ENCODE peak calls at places on chromosomes 7 and 10, in eight cellular contexts. Y is AG08396, E is hepatocyte, T is astrocyte, Q is vagina, Z is fibroblast of the conjunctiva, S is NCI-H774, H is non-pigmented ciliary epithelial cell. O is an unnamed sample.

GRCh38 chr7:150388709-150389531 is 9.8 kb downstream of the ZNF775 start:
- DNase-seq in E (peak; percentile 81), Z (no peak), Q (no peak), S (no peak), H (no peak), Y (peak; percentile 67), T (peak; percentile 49), O (peak; percentile 46)

GRCh38 chr7:29841926-29842671 is 35.8 kb downstream of the WIPF3 start:
- DNase-seq in Y (no peak), E (no peak), T (no peak), Q (no peak), S (no peak), H (no peak), Z (no peak), O (no peak)

GRCh38 chr7:117834983-117835664 is 38.1 kb downstream of the CTTNBP2 start:
- DNase-seq in T (no peak), Z (no peak), Y (no peak), H (no peak), E (no peak), S (peak; percentile 19), Q (no peak), O (no peak)

GRCh38 chr10:34539533-34540315 is 275.4 kb downstream of the PARD3 start:
- DNase-seq in Y (peak; percentile 14), S (no peak), E (peak; percentile 39), T (no peak), Q (no peak), Z (peak; percentile 20), H (no peak), O (no peak)

GRCh38 chr10:102267748-102268147 is 22.4 kb downstream of the GBF1 start:
- DNase-seq in E (no peak), Z (peak; percentile 36), H (no peak), T (peak; percentile 60), Q (no peak), S (no peak), Y (no peak), O (no peak)

GRCh38 chr7:50436133-50436802 is 13.9 kb downstream of the FIGNL1 start:
- DNase-seq in Z (peak; percentile 10), E (no peak), Q (no peak), T (peak; percentile 63), Y (no peak), S (no peak), H (no peak), O (no peak)

GRCh38 chr7:31340603-31341002 is at the start of gene NEUROD6:
- DNase-seq in T (no peak), Y (no peak), H (no peak), S (no peak), E (no peak), Z (no peak), Q (no peak), O (no peak)

GRCh38 chr7:139703468-139704307 is 74.1 kb downstream of the HIPK2 start:
- DNase-seq in Z (no peak), Y (no peak), H (no peak), Q (no peak), S (no peak), T (no peak), E (no peak), O (no peak)

GRCh38 chr7:22700559-22701002 is 26.4 kb upstream of the IL6 start:
- DNase-seq in T (peak; percentile 70), H (no peak), E (no peak), Z (peak; percentile 30), Y (no peak), S (no peak), Q (no peak), O (no peak)

GRCh38 chr10:77036993-77037734 is 600.4 kb downstream of the KCNMA1 start:
- DNase-seq in Z (no peak), E (peak; percentile 26), Y (no peak), H (no peak), S (no peak), Q (no peak), T (no peak), O (no peak)

GRCh38 chr10:97648557-97649404 is 8.3 kb downstream of the PI4K2A start:
- DNase-seq in H (peak; percentile 89), E (peak; percentile 61), Z (peak; percentile 68), Q (no peak), S (no peak), T (peak; percentile 95), Y (peak; percentile 78), O (peak; percentile 87)